ENCODE peak calls at places on chromosomes 5 and 9, in six cellular contexts. One of them, this sample, is unnamed.
A peak's percentile ranks its signal among the peaks of the same experiment; 100 is the strongest.

GRCh38 chr5:133977161-133977787 is 8.8 kb upstream of the C5orf15 start:
- DNase-seq in IMR-90: peak; percentile 39
- DNase-seq in H1: no peak
- DNase-seq in neuronal stem cell: no peak
- DNase-seq in mesenchymal stem cell: peak; percentile 46
- DNase-seq in mesendoderm: no peak
- DNase-seq in this sample: no peak

GRCh38 chr5:179265529-179266290 is 79.6 kb downstream of the ADAMTS2 start:
- DNase-seq in mesendoderm: peak; percentile 56
- DNase-seq in H1: peak; percentile 71
- DNase-seq in neuronal stem cell: no peak
- DNase-seq in IMR-90: peak; percentile 99
- DNase-seq in mesenchymal stem cell: peak; percentile 99
- DNase-seq in this sample: peak; percentile 96

GRCh38 chr5:91155238-91155637 is 227.9 kb downstream of the ARRDC3 start:
- DNase-seq in IMR-90: no peak
- DNase-seq in neuronal stem cell: no peak
- DNase-seq in H1: no peak
- DNase-seq in mesenchymal stem cell: no peak
- DNase-seq in mesendoderm: no peak
- DNase-seq in this sample: no peak

GRCh38 chr9:132863096-132863495 is 15.0 kb downstream of the AK8 start:
- DNase-seq in H1: no peak
- DNase-seq in mesenchymal stem cell: no peak
- DNase-seq in IMR-90: no peak
- DNase-seq in neuronal stem cell: no peak
- DNase-seq in mesendoderm: no peak
- DNase-seq in this sample: no peak

GRCh38 chr9:82417501-82417900 is 428.9 kb downstream of the SPATA31D1 start:
- DNase-seq in mesenchymal stem cell: no peak
- DNase-seq in IMR-90: no peak
- DNase-seq in mesendoderm: no peak
- DNase-seq in neuronal stem cell: no peak
- DNase-seq in H1: no peak
- DNase-seq in this sample: no peak

GRCh38 chr5:100840364-100840763 is 62.7 kb downstream of the ST8SIA4 start:
- DNase-seq in mesenchymal stem cell: peak; percentile 65
- DNase-seq in H1: no peak
- DNase-seq in neuronal stem cell: no peak
- DNase-seq in IMR-90: peak; percentile 35
- DNase-seq in mesendoderm: peak; percentile 6
- DNase-seq in this sample: peak; percentile 86

GRCh38 chr9:71767421-71768321 is 642 bp downstream of the CEMIP2 start:
- DNase-seq in mesenchymal stem cell: peak; percentile 43
- DNase-seq in mesendoderm: peak; percentile 63
- DNase-seq in neuronal stem cell: peak; percentile 59
- DNase-seq in H1: peak; percentile 63
- DNase-seq in IMR-90: peak; percentile 26
- DNase-seq in this sample: peak; percentile 34

GRCh38 chr5:109089191-109089590 is 320.6 kb downstream of the PJA2 start:
- DNase-seq in mesenchymal stem cell: peak; percentile 6
- DNase-seq in neuronal stem cell: no peak
- DNase-seq in IMR-90: peak; percentile 5
- DNase-seq in H1: no peak
- DNase-seq in mesendoderm: no peak
- DNase-seq in this sample: no peak

DNA sequence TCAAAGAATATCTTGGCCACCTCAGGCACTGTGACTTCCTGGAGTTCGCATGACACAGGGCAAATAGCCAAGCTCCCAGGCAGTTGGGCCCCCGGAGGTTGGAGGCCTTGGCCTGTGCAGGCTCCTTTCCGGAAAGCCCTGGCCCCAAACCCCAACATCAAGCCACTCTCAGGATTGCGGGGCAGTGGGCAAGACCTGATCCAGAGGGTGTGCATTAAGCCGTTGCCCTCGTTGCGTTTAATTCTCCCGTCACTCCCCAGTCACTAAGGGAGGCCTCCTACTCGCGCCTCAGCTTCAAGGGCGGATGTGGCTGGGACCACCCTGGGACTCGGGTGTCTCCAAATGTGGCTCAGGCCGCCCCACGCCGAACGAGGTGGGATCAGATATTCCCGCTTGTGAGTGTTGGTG is 60.1 kb downstream of the TMEM174 start:
- DNase-seq in mesendoderm: no peak
- DNase-seq in neuronal stem cell: no peak
- DNase-seq in IMR-90: no peak
- DNase-seq in H1: peak; percentile 72
- DNase-seq in mesenchymal stem cell: no peak
- DNase-seq in this sample: no peak
- H3K4me3 ChIP-seq in mesendoderm: no peak overlapping the region
- H3K4me3 ChIP-seq in neuronal stem cell: no peak overlapping the region
- H3K4me3 ChIP-seq in IMR-90: no peak overlapping the region
- H3K4me3 ChIP-seq in H1: peak overlapping the region; percentile 9
- H3K4me3 ChIP-seq in mesenchymal stem cell: no peak overlapping the region
- H3K4me3 ChIP-seq in this sample: no peak overlapping the region

GRCh38 chr5:147911427-147911826 is 5.1 kb upstream of the C5orf46 start:
- DNase-seq in mesendoderm: no peak
- DNase-seq in H1: no peak
- DNase-seq in IMR-90: no peak
- DNase-seq in mesenchymal stem cell: no peak
- DNase-seq in neuronal stem cell: no peak
- DNase-seq in this sample: no peak

GRCh38 chr5:147901555-147901954 is 4.8 kb downstream of the C5orf46 start:
- DNase-seq in neuronal stem cell: no peak
- DNase-seq in H1: no peak
- DNase-seq in IMR-90: peak; percentile 12
- DNase-seq in mesenchymal stem cell: no peak
- DNase-seq in mesendoderm: peak; percentile 30
- DNase-seq in this sample: peak; percentile 98

GRCh38 chr5:147902606-147903115 is 3.7 kb downstream of the C5orf46 start:
- DNase-seq in H1: no peak
- DNase-seq in IMR-90: peak; percentile 3
- DNase-seq in mesenchymal stem cell: no peak
- DNase-seq in neuronal stem cell: no peak
- DNase-seq in mesendoderm: no peak
- DNase-seq in this sample: no peak

GRCh38 chr5:147904110-147904509 is 2.2 kb downstream of the C5orf46 start:
- DNase-seq in IMR-90: no peak
- DNase-seq in H1: no peak
- DNase-seq in neuronal stem cell: no peak
- DNase-seq in mesenchymal stem cell: no peak
- DNase-seq in mesendoderm: no peak
- DNase-seq in this sample: peak; percentile 64

DNA sequence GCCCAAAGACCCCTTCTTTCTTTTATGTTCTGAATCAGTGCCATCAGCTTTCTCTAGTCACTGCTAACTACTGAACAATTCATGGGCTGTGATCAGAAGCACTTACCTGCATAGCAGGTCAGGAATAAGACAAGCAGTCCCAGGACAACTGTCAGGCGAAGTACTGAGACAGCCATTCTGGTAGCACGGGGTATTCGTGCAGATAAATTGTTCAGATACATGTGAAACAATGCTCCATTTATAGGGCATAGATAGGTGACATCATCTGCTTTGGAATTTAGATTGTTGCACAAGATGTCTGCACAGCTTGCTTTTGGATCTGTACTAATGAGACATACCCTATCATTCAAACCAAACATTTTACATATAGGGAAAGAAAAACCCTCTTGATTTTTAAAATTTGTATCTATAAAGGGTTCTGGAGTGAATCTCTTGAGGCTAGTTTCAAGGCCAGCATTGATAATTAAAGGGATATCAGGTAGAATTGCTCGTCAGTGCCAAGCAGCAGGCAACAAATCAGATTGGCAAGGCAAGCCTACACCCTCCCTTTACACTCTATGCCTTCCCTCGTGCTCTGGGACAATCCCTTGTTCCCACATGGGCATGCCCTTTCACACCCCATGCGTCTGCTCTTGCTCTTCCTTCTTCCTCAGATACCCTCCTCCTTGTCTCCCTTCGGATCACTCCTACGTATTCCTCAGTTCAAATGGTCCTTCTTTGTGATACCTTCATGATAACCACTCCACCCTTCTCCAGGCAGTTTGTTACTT is at the start of gene C5orf46:
- DNase-seq in IMR-90: peak; percentile 57
- DNase-seq in H1: no peak
- DNase-seq in neuronal stem cell: no peak
- DNase-seq in mesendoderm: no peak
- DNase-seq in mesenchymal stem cell: peak; percentile 47
- DNase-seq in this sample: peak; percentile 47
- H3K23ac ChIP-seq in IMR-90: no peak within 1 kb of the TSS
- H3K23ac ChIP-seq in H1: no peak within 1 kb of the TSS
- H3K23ac ChIP-seq in neuronal stem cell: no peak within 1 kb of the TSS
- H3K23ac ChIP-seq in mesendoderm: no peak within 1 kb of the TSS
- H3K23ac ChIP-seq in mesenchymal stem cell: no peak within 1 kb of the TSS
- H3K23ac ChIP-seq in this sample: no peak within 1 kb of the TSS

DNA sequence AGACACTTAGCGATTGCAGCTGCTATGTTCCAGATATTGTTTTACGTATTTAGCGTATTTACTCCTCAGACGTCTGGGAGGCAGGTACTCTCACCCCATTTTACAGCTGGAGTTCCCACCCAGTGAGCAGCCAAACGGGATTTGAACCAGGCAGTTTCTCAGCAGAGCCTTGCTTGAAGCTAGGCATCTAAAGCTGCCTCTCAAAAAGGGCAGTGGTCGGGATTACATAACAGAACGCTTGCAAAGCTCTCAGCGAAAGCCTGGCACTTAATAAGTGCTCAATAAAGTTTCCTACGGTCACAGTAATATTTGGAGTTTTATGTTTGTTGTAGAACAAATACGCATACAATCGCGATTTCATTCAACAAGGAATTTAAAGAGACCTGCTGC is 302 bp upstream of the BSPRY start:
- DNase-seq in H1: peak; percentile 53
- DNase-seq in IMR-90: no peak
- DNase-seq in neuronal stem cell: no peak
- DNase-seq in mesenchymal stem cell: no peak
- DNase-seq in mesendoderm: no peak
- DNase-seq in this sample: no peak
- H3K4me3 ChIP-seq in H1: peak overlapping the region; percentile 89
- H3K4me3 ChIP-seq in IMR-90: no peak overlapping the region
- H3K4me3 ChIP-seq in neuronal stem cell: no peak overlapping the region
- H3K4me3 ChIP-seq in mesenchymal stem cell: peak overlapping the region; percentile 48
- H3K4me3 ChIP-seq in mesendoderm: no peak overlapping the region
- H3K4me3 ChIP-seq in this sample: no peak overlapping the region

GRCh38 chr5:58481066-58481676 is 10.1 kb upstream of the GAPT start:
- DNase-seq in neuronal stem cell: no peak
- DNase-seq in IMR-90: no peak
- DNase-seq in H1: no peak
- DNase-seq in mesenchymal stem cell: no peak
- DNase-seq in mesendoderm: no peak
- DNase-seq in this sample: no peak
- H3K23ac ChIP-seq in neuronal stem cell: peak overlapping the region; percentile 56
- H3K23ac ChIP-seq in IMR-90: no peak overlapping the region
- H3K23ac ChIP-seq in H1: peak overlapping the region; percentile 9
- H3K23ac ChIP-seq in mesenchymal stem cell: no peak overlapping the region
- H3K23ac ChIP-seq in mesendoderm: no peak overlapping the region
- H3K23ac ChIP-seq in this sample: peak overlapping the region; percentile 59

GRCh38 chr9:116151966-116152381 is 1.6 kb upstream of the PAPPA start:
- DNase-seq in neuronal stem cell: no peak
- DNase-seq in H1: no peak
- DNase-seq in mesendoderm: no peak
- DNase-seq in IMR-90: peak; percentile 94
- DNase-seq in mesenchymal stem cell: peak; percentile 92
- DNase-seq in this sample: peak; percentile 71
- H3K4me3 ChIP-seq in neuronal stem cell: no peak overlapping the region
- H3K4me3 ChIP-seq in H1: no peak overlapping the region
- H3K4me3 ChIP-seq in mesendoderm: no peak overlapping the region
- H3K4me3 ChIP-seq in IMR-90: no peak overlapping the region
- H3K4me3 ChIP-seq in mesenchymal stem cell: no peak overlapping the region
- H3K4me3 ChIP-seq in this sample: no peak overlapping the region

GRCh38 chr9:133915534-133916158 is 76.5 kb downstream of the VAV2 start:
- DNase-seq in mesenchymal stem cell: no peak
- DNase-seq in H1: no peak
- DNase-seq in IMR-90: no peak
- DNase-seq in neuronal stem cell: no peak
- DNase-seq in mesendoderm: no peak
- DNase-seq in this sample: no peak
- H3K23ac ChIP-seq in mesenchymal stem cell: no peak overlapping the region
- H3K23ac ChIP-seq in H1: no peak overlapping the region
- H3K23ac ChIP-seq in IMR-90: peak overlapping the region; percentile 25
- H3K23ac ChIP-seq in neuronal stem cell: peak overlapping the region; percentile 2
- H3K23ac ChIP-seq in mesendoderm: no peak overlapping the region
- H3K23ac ChIP-seq in this sample: peak overlapping the region; percentile 1

GRCh38 chr9:137031904-137032639 is at the start of gene FUT7:
- DNase-seq in IMR-90: no peak
- DNase-seq in neuronal stem cell: no peak
- DNase-seq in H1: no peak
- DNase-seq in mesendoderm: no peak
- DNase-seq in mesenchymal stem cell: no peak
- DNase-seq in this sample: no peak
- H3K4me3 ChIP-seq in IMR-90: no peak within 1 kb of the TSS
- H3K4me3 ChIP-seq in neuronal stem cell: no peak within 1 kb of the TSS
- H3K4me3 ChIP-seq in H1: no peak within 1 kb of the TSS
- H3K4me3 ChIP-seq in mesendoderm: no peak within 1 kb of the TSS
- H3K4me3 ChIP-seq in mesenchymal stem cell: no peak within 1 kb of the TSS
- H3K4me3 ChIP-seq in this sample: no peak within 1 kb of the TSS

This sample was measured in trophoblast cell.